ENCODE peak calls at places on chromosomes 13 and 19, in four cellular contexts. One of them, this sample, is unnamed.

GRCh38 chr19:7427944-7428343 is 60.9 kb downstream of the PEX11G start:
- DNase-seq in transverse colon: no peak
- DNase-seq in neural progenitor cell: no peak
- DNase-seq in Peyer's patch: no peak
- DNase-seq in this sample: no peak

GRCh38 chr13:21079761-21080730 is 18.7 kb upstream of the LATS2 start:
- DNase-seq in transverse colon: no peak
- DNase-seq in Peyer's patch: no peak
- DNase-seq in neural progenitor cell: no peak
- DNase-seq in this sample: no peak

GRCh38 chr13:32001392-32001768 is 30.2 kb upstream of the FRY start:
- DNase-seq in Peyer's patch: no peak
- DNase-seq in transverse colon: no peak
- DNase-seq in neural progenitor cell: peak; percentile 61
- DNase-seq in this sample: no peak

GRCh38 chr13:85512421-85512820 is 286.8 kb downstream of the SLITRK6 start:
- DNase-seq in transverse colon: no peak
- DNase-seq in neural progenitor cell: no peak
- DNase-seq in Peyer's patch: no peak
- DNase-seq in this sample: no peak

GRCh38 chr19:29667941-29668340 is 2.7 kb downstream of the PLEKHF1 start:
- DNase-seq in transverse colon: peak; percentile 56
- DNase-seq in Peyer's patch: peak; percentile 81
- DNase-seq in neural progenitor cell: no peak
- DNase-seq in this sample: peak; percentile 50

GRCh38 chr19:17757125-17757524 is 5.8 kb downstream of the FCHO1 start:
- DNase-seq in transverse colon: peak; percentile 71
- DNase-seq in Peyer's patch: no peak
- DNase-seq in neural progenitor cell: no peak
- DNase-seq in this sample: no peak

GRCh38 chr13:26048745-26049144 is 3.1 kb downstream of the SHISA2 start:
- DNase-seq in Peyer's patch: no peak
- DNase-seq in neural progenitor cell: no peak
- DNase-seq in transverse colon: no peak
- DNase-seq in this sample: no peak

GRCh38 chr19:6767081-6767356 is 216 bp downstream of the SH2D3A start:
- DNase-seq in neural progenitor cell: peak; percentile 34
- DNase-seq in transverse colon: no peak
- DNase-seq in Peyer's patch: no peak
- DNase-seq in this sample: no peak

GRCh38 chr19:4199699-4200293 is 17.3 kb downstream of the ANKRD24 start:
- DNase-seq in Peyer's patch: no peak
- DNase-seq in neural progenitor cell: peak; percentile 37
- DNase-seq in transverse colon: peak; percentile 55
- DNase-seq in this sample: no peak

GRCh38 chr13:83622422-83622784 is 259.9 kb downstream of the SLITRK1 start:
- DNase-seq in Peyer's patch: no peak
- DNase-seq in neural progenitor cell: no peak
- DNase-seq in transverse colon: no peak
- DNase-seq in this sample: no peak

GRCh38 chr13:42047561-42048322 is 706 bp upstream of the DGKH start:
- DNase-seq in Peyer's patch: no peak
- DNase-seq in neural progenitor cell: peak; percentile 79
- DNase-seq in transverse colon: peak; percentile 76
- DNase-seq in this sample: peak; percentile 76

GRCh38 chr19:44723952-44724319 is 24.6 kb upstream of the BCL3 start:
- DNase-seq in Peyer's patch: peak; percentile 72
- DNase-seq in transverse colon: peak; percentile 90
- DNase-seq in neural progenitor cell: peak; percentile 85
- DNase-seq in this sample: peak; percentile 89

GRCh38 chr19:7188682-7189629 is 105.3 kb downstream of the INSR start:
- DNase-seq in neural progenitor cell: no peak
- DNase-seq in transverse colon: no peak
- DNase-seq in Peyer's patch: no peak
- DNase-seq in this sample: no peak

GRCh38 chr13:19998960-19999359 is 40.4 kb downstream of the ZMYM2 start:
- DNase-seq in Peyer's patch: no peak
- DNase-seq in neural progenitor cell: no peak
- DNase-seq in transverse colon: no peak
- DNase-seq in this sample: no peak

GRCh38 chr19:46621191-46622117 is 3.4 kb downstream of the PTGIR start:
- DNase-seq in transverse colon: no peak
- DNase-seq in neural progenitor cell: peak; percentile 43
- DNase-seq in Peyer's patch: no peak
- DNase-seq in this sample: no peak

GRCh38 chr19:45471116-45471865 is 3.5 kb downstream of the FOSB start:
- DNase-seq in transverse colon: no peak
- DNase-seq in Peyer's patch: no peak
- DNase-seq in neural progenitor cell: no peak
- DNase-seq in this sample: no peak

GRCh38 chr13:93364166-93364565 is 137.6 kb downstream of the GPC6 start:
- DNase-seq in neural progenitor cell: no peak
- DNase-seq in Peyer's patch: no peak
- DNase-seq in transverse colon: no peak
- DNase-seq in this sample: no peak

GRCh38 chr19:16301999-16302694 is 22.5 kb upstream of the KLF2 start:
- DNase-seq in neural progenitor cell: no peak
- DNase-seq in transverse colon: no peak
- DNase-seq in Peyer's patch: peak; percentile 53
- DNase-seq in this sample: no peak

GRCh38 chr13:73684286-73684685 is 449.9 kb downstream of the KLF12 start:
- DNase-seq in Peyer's patch: no peak
- DNase-seq in neural progenitor cell: no peak
- DNase-seq in transverse colon: no peak
- DNase-seq in this sample: no peak

GRCh38 chr19:35670686-35671085 is 4.4 kb downstream of the UPK1A start:
- DNase-seq in neural progenitor cell: no peak
- DNase-seq in Peyer's patch: no peak
- DNase-seq in transverse colon: no peak
- DNase-seq in this sample: no peak

GRCh38 chr13:113129480-113129879 is 6.9 kb downstream of the F10 start:
- DNase-seq in transverse colon: no peak
- DNase-seq in Peyer's patch: no peak
- DNase-seq in neural progenitor cell: no peak
- DNase-seq in this sample: no peak

GRCh38 chr13:104099750-104100149 is 1033.5 kb upstream of the SLC10A2 start:
- DNase-seq in transverse colon: no peak
- DNase-seq in Peyer's patch: no peak
- DNase-seq in neural progenitor cell: no peak
- DNase-seq in this sample: no peak

GRCh38 chr19:11286312-11286974 is 9.5 kb upstream of the TSPAN16 start:
- DNase-seq in transverse colon: no peak
- DNase-seq in neural progenitor cell: no peak
- DNase-seq in Peyer's patch: no peak
- DNase-seq in this sample: no peak

GRCh38 chr13:74250738-74251190 is 116.6 kb upstream of the KLF12 start:
- DNase-seq in transverse colon: no peak
- DNase-seq in neural progenitor cell: no peak
- DNase-seq in Peyer's patch: no peak
- DNase-seq in this sample: no peak

GRCh38 chr19:7152568-7152967 is 83.1 kb downstream of the ZNF557 start:
- DNase-seq in Peyer's patch: no peak
- DNase-seq in neural progenitor cell: peak; percentile 24
- DNase-seq in transverse colon: no peak
- DNase-seq in this sample: no peak

DNA sequence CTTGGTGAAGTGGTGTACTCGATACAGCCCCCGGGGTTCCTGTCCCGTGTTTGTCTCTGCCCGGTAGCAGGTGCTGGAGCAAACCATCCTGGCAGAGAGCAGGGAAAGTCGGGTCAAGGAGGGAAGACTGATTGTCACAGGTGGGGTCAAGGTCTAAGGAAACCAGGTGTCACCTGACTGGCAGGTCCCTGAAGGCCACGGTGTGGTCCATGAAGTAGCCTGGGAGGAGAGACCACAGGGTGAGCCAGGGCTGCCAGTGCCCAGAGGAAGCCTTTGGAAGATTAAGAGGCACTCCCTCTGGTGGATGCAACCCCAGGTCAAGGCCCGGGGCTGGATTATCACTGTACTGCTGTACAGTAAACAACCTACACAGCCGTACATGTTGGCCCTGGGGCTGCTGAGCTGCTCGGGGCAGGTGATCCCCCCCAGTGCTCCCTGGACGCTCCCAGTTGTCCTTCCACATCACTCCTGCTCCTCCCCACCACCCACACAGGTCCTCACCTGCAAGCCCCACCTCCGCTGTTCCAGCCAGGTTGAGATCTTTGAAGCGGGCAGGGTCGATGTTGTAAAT is 6.0 kb upstream of the CCER2 start:
- DNase-seq in transverse colon: no peak
- DNase-seq in Peyer's patch: no peak
- DNase-seq in neural progenitor cell: peak; percentile 26
- DNase-seq in this sample: no peak
- TF ChIP-seq CTCF in transverse colon: no peak
- TF ChIP-seq CTCF in Peyer's patch: no peak
- TF ChIP-seq CTCF in neural progenitor cell: peak; percentile 21
- TF ChIP-seq CTCF in this sample: no peak

GRCh38 chr19:39497850-39498261 is 891 bp upstream of the DLL3 start:
- DNase-seq in neural progenitor cell: peak; percentile 89
- DNase-seq in Peyer's patch: peak; percentile 46
- DNase-seq in transverse colon: peak; percentile 49
- DNase-seq in this sample: no peak

GRCh38 chr19:39500543-39500942 is 1.8 kb downstream of the DLL3 start:
- DNase-seq in neural progenitor cell: no peak
- DNase-seq in Peyer's patch: no peak
- DNase-seq in transverse colon: no peak
- DNase-seq in this sample: no peak

GRCh38 chr19:39499932-39500331 is 1.2 kb downstream of the DLL3 start:
- DNase-seq in neural progenitor cell: no peak
- DNase-seq in transverse colon: no peak
- DNase-seq in Peyer's patch: no peak
- DNase-seq in this sample: no peak

GRCh38 chr19:39498262-39499081 is at the start of gene DLL3:
- DNase-seq in Peyer's patch: no peak
- DNase-seq in transverse colon: no peak
- DNase-seq in neural progenitor cell: peak; percentile 34
- DNase-seq in this sample: no peak

GRCh38 chr19:39499082-39499642 is 415 bp downstream of the DLL3 start:
- DNase-seq in transverse colon: no peak
- DNase-seq in Peyer's patch: no peak
- DNase-seq in neural progenitor cell: peak; percentile 62
- DNase-seq in this sample: no peak
- H3K27me3 ChIP-seq in transverse colon: peaks cover 81% of the 10 kb centered on the region
- H3K27me3 ChIP-seq in Peyer's patch: no peaks in the 10 kb centered on the region
- H3K27me3 ChIP-seq in neural progenitor cell: peaks cover 78% of the 10 kb centered on the region
- H3K27me3 ChIP-seq in this sample: peaks cover 67% of the 10 kb centered on the region

DNA sequence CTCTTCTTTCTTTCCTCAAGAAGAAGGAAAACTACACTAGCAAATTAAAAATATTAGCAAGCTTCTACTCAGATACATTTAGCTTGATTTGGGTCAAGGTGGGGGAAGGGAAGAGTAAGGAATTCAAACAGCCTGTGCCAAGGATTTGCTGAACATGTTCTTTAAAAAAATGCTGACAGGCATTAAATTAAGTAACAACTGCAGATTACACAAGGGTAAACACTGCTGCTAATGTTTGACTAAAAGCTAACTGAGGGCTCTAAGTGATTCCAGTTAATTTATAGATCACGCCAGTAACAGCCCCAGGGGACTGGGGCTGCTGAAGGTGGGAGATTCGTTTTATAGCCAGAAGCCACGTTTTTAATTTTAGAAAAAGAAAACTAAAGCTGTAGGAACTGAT is 321.7 kb downstream of the DLEU7 start:
- DNase-seq in Peyer's patch: no peak
- DNase-seq in neural progenitor cell: no peak
- DNase-seq in transverse colon: no peak
- DNase-seq in this sample: no peak
- H3K4me1 ChIP-seq in Peyer's patch: no peaks in the 10 kb centered on the region
- H3K4me1 ChIP-seq in neural progenitor cell: peaks cover 10% of the 10 kb centered on the region
- H3K4me1 ChIP-seq in transverse colon: peaks cover 3% of the 10 kb centered on the region
- H3K4me1 ChIP-seq in this sample: peaks cover 51% of the 10 kb centered on the region

GRCh38 chr13:60931858-60932546 is 483.6 kb downstream of the PCDH20 start:
- DNase-seq in neural progenitor cell: no peak
- DNase-seq in transverse colon: no peak
- DNase-seq in Peyer's patch: no peak
- DNase-seq in this sample: no peak

GRCh38 chr13:60936281-60936680 is 479.4 kb downstream of the PCDH20 start:
- DNase-seq in neural progenitor cell: no peak
- DNase-seq in Peyer's patch: no peak
- DNase-seq in transverse colon: no peak
- DNase-seq in this sample: no peak

GRCh38 chr13:60933638-60934037 is 482.0 kb downstream of the PCDH20 start:
- DNase-seq in neural progenitor cell: no peak
- DNase-seq in transverse colon: no peak
- DNase-seq in Peyer's patch: no peak
- DNase-seq in this sample: no peak
- TF ChIP-seq CTCF in neural progenitor cell: no peak
- TF ChIP-seq CTCF in transverse colon: no peak
- TF ChIP-seq CTCF in Peyer's patch: no peak
- TF ChIP-seq CTCF in this sample: no peak

DNA sequence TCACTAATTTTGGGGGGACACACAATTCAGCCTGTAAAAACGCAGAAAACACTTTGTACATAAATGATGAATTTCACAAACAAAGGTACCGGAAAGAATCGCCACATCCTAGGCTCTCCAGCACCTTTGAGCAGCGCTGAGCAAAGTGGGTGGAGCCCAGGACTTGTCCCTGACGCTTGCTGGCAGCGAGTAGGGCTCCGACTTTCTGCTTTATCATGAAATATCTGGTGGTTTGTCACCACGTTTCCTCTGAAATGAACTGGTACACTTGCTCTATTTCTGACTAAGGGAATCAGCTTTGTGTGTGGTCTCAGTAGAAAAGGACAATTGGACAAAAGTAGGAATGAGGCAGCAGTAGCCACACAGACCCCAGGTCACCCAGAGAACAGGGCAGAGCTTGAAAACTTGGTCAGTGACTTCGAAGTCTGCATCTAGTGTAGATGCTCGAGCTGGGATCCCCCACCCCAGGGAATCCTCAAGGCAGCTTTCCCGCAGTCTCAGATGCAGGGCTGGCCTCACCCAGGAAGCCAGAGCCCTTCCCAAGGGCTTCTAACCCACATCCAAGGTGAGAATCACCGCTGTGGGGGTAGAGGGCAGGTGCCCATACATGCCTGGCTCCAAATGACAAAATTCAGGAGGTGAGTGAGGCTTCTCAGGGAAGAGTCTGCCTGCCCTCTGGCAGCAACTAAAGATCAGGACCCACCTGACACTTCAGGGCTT is 85.3 kb upstream of the SOX1 start:
- DNase-seq in Peyer's patch: no peak
- DNase-seq in neural progenitor cell: no peak
- DNase-seq in transverse colon: no peak
- DNase-seq in this sample: no peak
- H3K27me3 ChIP-seq in Peyer's patch: no peaks in the 10 kb centered on the region
- H3K27me3 ChIP-seq in neural progenitor cell: no peaks in the 10 kb centered on the region
- H3K27me3 ChIP-seq in transverse colon: peaks cover 4% of the 10 kb centered on the region
- H3K27me3 ChIP-seq in this sample: peaks cover 20% of the 10 kb centered on the region

GRCh38 chr19:19463348-19464117 is 51.8 kb downstream of the TSSK6 start:
- DNase-seq in neural progenitor cell: no peak
- DNase-seq in transverse colon: no peak
- DNase-seq in Peyer's patch: no peak
- DNase-seq in this sample: no peak
- H3K4me1 ChIP-seq in neural progenitor cell: peaks cover 54% of the 10 kb centered on the region
- H3K4me1 ChIP-seq in transverse colon: peaks cover 39% of the 10 kb centered on the region
- H3K4me1 ChIP-seq in Peyer's patch: peaks cover 12% of the 10 kb centered on the region
- H3K4me1 ChIP-seq in this sample: peaks cover 66% of the 10 kb centered on the region

GRCh38 chr13:49543656-49544055 is 41.7 kb downstream of the RCBTB1 start:
- DNase-seq in neural progenitor cell: no peak
- DNase-seq in transverse colon: no peak
- DNase-seq in Peyer's patch: no peak
- DNase-seq in this sample: no peak
- TF ChIP-seq CTCF in neural progenitor cell: no peak
- TF ChIP-seq CTCF in transverse colon: no peak
- TF ChIP-seq CTCF in Peyer's patch: no peak
- TF ChIP-seq CTCF in this sample: no peak

GRCh38 chr19:48506138-48506733 is 5.4 kb downstream of the LMTK3 start:
- DNase-seq in transverse colon: no peak
- DNase-seq in Peyer's patch: no peak
- DNase-seq in neural progenitor cell: peak; percentile 47
- DNase-seq in this sample: no peak
- H3K27me3 ChIP-seq in transverse colon: peaks cover 25% of the 10 kb centered on the region
- H3K27me3 ChIP-seq in Peyer's patch: no peaks in the 10 kb centered on the region
- H3K27me3 ChIP-seq in neural progenitor cell: peaks cover 6% of the 10 kb centered on the region
- H3K27me3 ChIP-seq in this sample: peaks cover 9% of the 10 kb centered on the region

This sample was measured in upper lobe of right lung.